ENCODE peak calls at places on chromosomes 7 and 10, in seven cellular contexts. Y is AG10803, O is retinal pigment epithelial cell, S is fibroblast of the aortic adventitia, Q is PC-3, N is GM12865, F is neural progenitor cell. R is an unnamed sample.

GRCh38 chr7:106767073-106767472 is 98.0 kb upstream of the PIK3CG start:
- DNase-seq in O (no peak), S (no peak), Q (no peak), N (no peak), F (no peak), Y (peak), R (no peak)

GRCh38 chr10:74917481-74918077 is 91.2 kb downstream of the KAT6B start:
- DNase-seq in N (no peak), S (peak), Q (peak), F (no peak), O (no peak), Y (peak), R (no peak)

GRCh38 chr7:22675917-22676343 is 51.1 kb upstream of the IL6 start:
- DNase-seq in S (no peak), F (no peak), N (peak), Q (no peak), O (no peak), Y (peak), R (no peak)

GRCh38 chr10:63520463-63521388 is 475 bp upstream of the REEP3 start:
- DNase-seq in Q (peak), O (no peak), N (peak), Y (peak), S (peak), F (peak), R (peak)

GRCh38 chr10:93080350-93081046 is 6.8 kb downstream of the CYP26A1 start:
- DNase-seq in O (no peak), S (peak), F (peak), Y (peak), Q (peak), N (peak), R (peak)

GRCh38 chr10:104028146-104028545 is 57.5 kb downstream of the COL17A1 start:
- DNase-seq in S (peak), Y (peak), N (no peak), O (no peak), Q (peak), F (peak), R (no peak)

GRCh38 chr7:3109516-3109915 is 65.8 kb upstream of the CARD11 start:
- DNase-seq in Y (no peak), S (peak), Q (no peak), O (no peak), N (no peak), F (no peak), R (no peak)

GRCh38 chr10:10477859-10478258 is 539.8 kb upstream of the CELF2 start:
- DNase-seq in N (no peak), F (no peak), Q (no peak), O (peak), Y (no peak), S (no peak), R (no peak)

GRCh38 chr7:84799131-84799530 is 387.7 kb downstream of the SEMA3D start:
- DNase-seq in Q (no peak), O (no peak), N (no peak), Y (no peak), S (peak), F (no peak), R (no peak)

GRCh38 chr10:102268333-102268999 is 23.1 kb downstream of the GBF1 start:
- DNase-seq in Q (no peak), Y (peak), F (no peak), S (peak), N (peak), O (no peak), R (no peak)

GRCh38 chr10:73785721-73786511 is 510 bp downstream of the ZSWIM8 start:
- DNase-seq in Y (peak), Q (peak), N (peak), O (peak), S (peak), F (peak), R (peak)

GRCh38 chr7:149883452-149883861 is 9.7 kb downstream of the ATP6V0E2 start:
- DNase-seq in F (peak), Y (peak), O (no peak), N (peak), Q (peak), S (peak), R (peak)

GRCh38 chr7:48643420-48644013 is 280.8 kb upstream of the CDC14C start:
- DNase-seq in N (no peak), Q (no peak), S (no peak), Y (no peak), F (no peak), O (peak), R (no peak)

GRCh38 chr7:121697731-121698396 is 175.1 kb upstream of the PTPRZ1 start:
- DNase-seq in S (no peak), O (peak), N (no peak), Y (no peak), Q (peak), F (no peak), R (no peak)

GRCh38 chr7:131933890-131934289 is 377.5 kb upstream of the PODXL start:
- DNase-seq in Y (no peak), S (no peak), N (no peak), O (no peak), F (no peak), Q (no peak), R (no peak)

GRCh38 chr7:76179686-76180085 is 22.0 kb upstream of the SRRM3 start:
- DNase-seq in Q (no peak), Y (no peak), O (no peak), F (no peak), S (no peak), N (no peak), R (no peak)

GRCh38 chr7:98862203-98862602 is 7.6 kb downstream of the TMEM130 start:
- DNase-seq in O (no peak), S (no peak), Y (no peak), F (no peak), N (no peak), Q (no peak), R (no peak)

GRCh38 chr7:268991-269390 is 21.0 kb upstream of the FOXL3 start:
- DNase-seq in F (no peak), N (no peak), S (no peak), Q (no peak), O (no peak), Y (no peak), R (no peak)

GRCh38 chr7:137445998-137446397 is 102.5 kb upstream of the PTN start:
- DNase-seq in N (no peak), Y (peak), S (peak), F (no peak), O (no peak), Q (no peak), R (no peak)

GRCh38 chr10:59864141-59864962 is 42.0 kb downstream of the CCDC6 start:
- DNase-seq in S (no peak), Y (no peak), O (no peak), N (no peak), F (no peak), Q (no peak), R (no peak)

GRCh38 chr10:110404825-110405224 is 92.9 kb upstream of the DUSP5 start:
- DNase-seq in F (no peak), N (no peak), Y (no peak), O (no peak), S (no peak), Q (no peak), R (no peak)

GRCh38 chr7:73703985-73704639 is 15.4 kb downstream of the STX1A start:
- DNase-seq in Q (no peak), F (peak), S (peak), Y (no peak), N (no peak), O (no peak), R (peak)

GRCh38 chr10:13613519-13613918 is 26.8 kb downstream of the PRPF18 start:
- DNase-seq in Q (peak), S (peak), Y (peak), F (peak), O (peak), N (peak), R (no peak)

GRCh38 chr10:72802291-72803118 is 91.0 kb upstream of the OIT3 start:
- DNase-seq in N (peak), Q (peak), Y (peak), F (no peak), S (peak), O (no peak), R (peak)

GRCh38 chr10:115514895-115515294 is 421.7 kb downstream of the ATRNL1 start:
- DNase-seq in F (no peak), O (no peak), N (no peak), S (no peak), Y (no peak), Q (no peak), R (no peak)

GRCh38 chr7:80829527-80829926 is 89.3 kb downstream of the SEMA3C start:
- DNase-seq in S (no peak), Q (peak), Y (no peak), F (no peak), O (no peak), N (no peak), R (no peak)

GRCh38 chr7:2008101-2008935 is 224.4 kb downstream of the MAD1L1 start:
- DNase-seq in Q (no peak), O (no peak), F (no peak), S (no peak), Y (no peak), N (no peak), R (no peak)

GRCh38 chr10:132514841-132515521 is 22.6 kb upstream of the INPP5A start:
- DNase-seq in Y (no peak), F (no peak), S (no peak), N (no peak), Q (no peak), O (no peak), R (peak)

GRCh38 chr7:11170863-11171568 is 197.3 kb downstream of the PHF14 start:
- DNase-seq in O (no peak), N (no peak), Q (no peak), S (no peak), Y (peak), F (no peak), R (no peak)

DNA sequence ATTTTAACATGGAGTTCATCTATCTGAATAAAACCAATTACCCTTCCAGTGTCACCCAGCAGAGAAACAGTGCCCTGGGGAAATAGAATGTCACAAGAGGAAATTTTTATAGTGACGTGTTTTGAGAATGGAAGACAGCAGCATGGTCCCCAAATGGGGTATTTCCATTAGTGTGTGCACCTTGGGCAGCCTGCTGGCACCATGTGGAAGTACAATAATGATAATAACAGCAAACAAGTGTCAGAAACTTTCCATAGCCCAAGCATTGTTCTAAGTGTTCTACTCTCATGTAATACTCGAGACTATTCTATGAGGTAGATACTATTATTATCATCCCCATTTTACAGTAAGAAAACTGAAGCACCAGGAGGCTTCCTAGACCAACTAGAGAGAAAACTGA is 2.2 kb upstream of the PDE1C start:
- DNase-seq in S (no peak), F (no peak), Y (no peak), O (no peak), N (peak), Q (no peak), R (no peak)
- TF ChIP-seq CTCF in S (peak), F (peak), Y (no peak), O (peak), N (no peak), Q (peak), R (no peak)

GRCh38 chr10:71643904-71644303 is 75.7 kb downstream of the C10orf105 start:
- DNase-seq in Q (no peak), O (no peak), N (peak), Y (no peak), F (no peak), S (no peak), R (no peak)
- TF ChIP-seq CTCF in Q (no peak), O (no peak), N (no peak), Y (no peak), F (no peak), S (no peak), R (peak)

DNA sequence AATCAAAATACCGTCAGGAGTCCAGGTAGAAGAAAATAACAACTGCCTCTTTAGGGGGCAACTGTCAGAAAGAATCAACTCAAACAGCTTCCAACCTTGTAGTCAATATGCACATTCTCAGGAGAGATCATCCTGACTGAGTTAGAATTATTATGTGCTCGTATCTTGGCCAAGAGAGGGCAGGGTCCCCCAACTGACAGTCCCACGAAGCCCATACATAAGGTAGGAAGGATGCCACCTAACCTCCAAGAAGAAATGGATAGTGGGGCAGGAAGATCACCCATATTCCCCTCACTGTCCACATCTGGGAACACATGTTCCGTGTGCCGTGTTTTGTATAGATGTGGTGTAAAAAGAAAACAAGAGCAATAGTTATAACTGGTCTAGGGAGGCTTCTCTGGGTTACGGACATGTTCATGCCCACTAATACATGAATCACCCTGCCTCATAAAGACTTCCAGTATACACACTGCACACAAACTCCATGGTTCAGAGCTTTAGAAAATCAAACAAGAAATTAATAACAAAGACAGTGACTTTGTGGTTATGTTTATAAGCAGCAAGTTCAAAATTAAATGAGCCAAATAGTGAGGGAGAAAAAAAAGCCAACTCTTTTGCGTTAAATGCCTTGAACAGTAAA is 295.6 kb downstream of the FGFR2 start:
- DNase-seq in N (no peak), F (no peak), Q (peak), O (no peak), S (no peak), Y (no peak), R (no peak)
- TF ChIP-seq CTCF in N (no peak), F (no peak), Q (no peak), O (no peak), S (no peak), Y (no peak), R (no peak)

DNA sequence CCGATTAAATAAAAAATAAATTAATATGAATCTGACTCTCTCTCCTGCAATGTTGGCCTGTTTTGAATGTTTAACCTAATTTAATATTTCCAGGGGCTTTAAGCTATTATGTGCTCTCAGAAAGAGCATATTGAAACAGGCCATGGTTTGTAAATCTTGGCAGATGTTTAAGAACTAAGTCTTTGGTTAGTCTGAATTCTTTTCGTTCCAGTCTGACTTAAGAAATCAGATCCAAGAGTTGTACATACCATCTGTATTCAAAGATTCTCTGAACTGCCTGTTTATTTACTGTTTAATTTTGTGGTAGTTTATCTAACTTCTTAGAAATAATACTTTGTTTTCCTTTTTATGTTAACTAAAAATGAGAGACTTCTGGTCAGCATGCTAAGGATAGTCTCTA is 237.9 kb upstream of the CSTF2T start:
- DNase-seq in S (peak), F (no peak), N (no peak), Q (no peak), Y (peak), O (peak), R (no peak)
- TF ChIP-seq CTCF in S (no peak), F (no peak), N (no peak), Q (no peak), Y (no peak), O (no peak), R (no peak)

GRCh38 chr7:93575555-93576397 is 1.3 kb upstream of the CALCR start:
- DNase-seq in N (no peak), S (no peak), F (peak), Y (no peak), Q (no peak), O (no peak), R (no peak)
- TF ChIP-seq CTCF in N (no peak), S (no peak), F (peak), Y (no peak), Q (no peak), O (no peak), R (no peak)

DNA sequence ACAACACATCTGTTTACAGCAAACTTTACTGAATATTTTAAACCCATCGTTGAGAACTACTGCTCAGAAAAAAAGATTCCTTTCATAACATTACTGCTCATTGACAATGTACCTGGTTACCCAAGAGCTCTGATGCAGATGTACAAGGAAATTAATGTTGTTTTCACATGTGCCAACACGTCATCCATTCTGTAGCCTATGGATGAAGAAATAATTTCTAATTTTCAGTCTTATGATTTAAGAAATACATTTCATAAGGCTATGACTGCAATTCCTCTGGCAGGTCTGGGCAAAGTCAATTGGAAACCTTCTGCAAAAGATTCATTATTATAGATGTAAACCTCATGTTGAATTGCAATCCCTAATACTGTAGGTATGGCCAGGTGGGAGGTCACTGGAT is 16.7 kb upstream of the CNNM1 start:
- DNase-seq in F (no peak), Y (no peak), N (no peak), O (no peak), S (no peak), Q (no peak), R (no peak)
- TF ChIP-seq CTCF in F (no peak), Y (no peak), N (no peak), O (no peak), S (no peak), Q (no peak), R (no peak)

GRCh38 chr7:115634633-115635032 is 395.9 kb downstream of the TFEC start:
- DNase-seq in Y (no peak), F (no peak), S (no peak), N (no peak), Q (peak), O (no peak), R (no peak)

GRCh38 chr7:115631782-115632181 is 398.8 kb downstream of the TFEC start:
- DNase-seq in N (no peak), F (no peak), O (no peak), S (peak), Y (no peak), Q (no peak), R (no peak)

GRCh38 chr7:115635367-115635766 is 395.2 kb downstream of the TFEC start:
- DNase-seq in S (peak), Q (peak), N (no peak), F (no peak), O (no peak), Y (peak), R (no peak)

GRCh38 chr7:115632636-115633035 is 397.9 kb downstream of the TFEC start:
- DNase-seq in S (no peak), Q (no peak), N (no peak), O (no peak), Y (no peak), F (no peak), R (no peak)

DNA sequence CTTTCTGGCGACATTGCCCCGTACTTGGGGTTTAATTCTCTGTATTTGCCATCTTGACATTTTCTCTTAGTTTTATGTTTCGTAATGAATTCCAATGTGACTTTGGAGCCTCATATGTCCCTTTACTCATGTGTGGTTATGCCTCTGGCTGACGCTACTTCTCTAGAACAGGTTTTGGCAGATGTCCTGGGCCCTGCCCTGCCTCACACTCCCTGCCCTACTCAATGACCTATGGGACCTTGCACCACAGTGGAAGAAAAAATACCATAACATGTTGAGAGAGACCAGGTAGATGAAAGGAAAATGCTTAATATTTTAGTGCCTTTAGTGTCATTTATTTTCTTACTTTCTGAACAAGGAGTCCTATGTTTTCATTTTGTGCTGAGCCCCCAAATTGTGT is 400.5 kb downstream of the TFEC start:
- DNase-seq in Y (no peak), S (no peak), O (no peak), F (no peak), N (no peak), Q (no peak), R (no peak)
- TF ChIP-seq CTCF in Y (no peak), S (no peak), O (no peak), F (no peak), N (no peak), Q (no peak), R (no peak)

GRCh38 chr7:66739953-66740301 is 606 bp upstream of the RABGEF1 start:
- DNase-seq in N (peak), O (no peak), S (peak), Y (no peak), Q (no peak), F (no peak), R (no peak)

GRCh38 chr7:66739477-66739876 is 1.1 kb upstream of the RABGEF1 start:
- DNase-seq in Y (no peak), F (no peak), S (no peak), O (no peak), Q (no peak), N (no peak), R (no peak)

GRCh38 chr7:66737667-66738066 is 2.9 kb upstream of the RABGEF1 start:
- DNase-seq in O (no peak), Q (no peak), N (peak), F (no peak), Y (no peak), S (no peak), R (no peak)

GRCh38 chr7:66741706-66742053 is 1.1 kb downstream of the RABGEF1 start:
- DNase-seq in N (no peak), Y (peak), O (no peak), Q (peak), S (peak), F (peak), R (no peak)

GRCh38 chr7:66740302-66740979 is at the start of gene RABGEF1:
- DNase-seq in O (peak), N (peak), F (peak), S (peak), Q (peak), Y (peak), R (peak)
- TF ChIP-seq CTCF in O (peak), N (no peak), F (no peak), S (no peak), Q (no peak), Y (no peak), R (no peak)

GRCh38 chr7:82167568-82168314 is 275.8 kb downstream of the CACNA2D1 start:
- DNase-seq in O (no peak), F (no peak), S (peak), Q (no peak), Y (peak), N (no peak), R (no peak)

GRCh38 chr7:82173400-82174021 is 270.1 kb downstream of the CACNA2D1 start:
- DNase-seq in F (no peak), Y (no peak), O (no peak), Q (no peak), N (no peak), S (no peak), R (no peak)

GRCh38 chr7:82175319-82175718 is 268.3 kb downstream of the CACNA2D1 start:
- DNase-seq in N (no peak), S (no peak), F (no peak), Y (no peak), Q (no peak), O (no peak), R (no peak)

GRCh38 chr7:82172896-82173295 is 270.7 kb downstream of the CACNA2D1 start:
- DNase-seq in F (no peak), O (peak), Q (no peak), S (no peak), Y (no peak), N (no peak), R (no peak)

DNA sequence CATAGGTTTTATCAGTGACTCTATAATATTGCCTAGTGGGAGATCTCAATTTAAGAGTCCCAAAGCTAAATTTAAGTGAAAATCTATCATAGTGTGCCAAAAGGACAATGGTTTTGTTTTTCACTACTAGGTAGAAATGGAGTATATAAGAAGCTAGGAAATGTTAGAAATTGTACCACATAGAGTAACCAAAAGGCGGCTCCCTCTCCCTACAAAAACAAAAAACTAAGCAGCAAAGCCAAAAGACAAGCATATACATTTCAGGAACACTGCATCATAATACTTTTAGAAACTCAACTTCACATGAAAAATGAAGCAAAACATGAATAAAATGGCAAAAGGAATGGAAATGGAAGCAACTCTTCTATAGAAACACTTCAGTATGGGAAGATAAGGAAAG is 271.6 kb downstream of the CACNA2D1 start:
- DNase-seq in N (no peak), S (peak), Q (peak), Y (no peak), O (no peak), F (no peak), R (no peak)
- TF ChIP-seq CTCF in N (peak), S (peak), Q (peak), Y (peak), O (no peak), F (peak), R (no peak)